ENCODE peak calls at places on chromosomes 13 and 19, in seven cellular contexts. T is choroid plexus epithelial cell, N is endothelial cell, M is astrocyte of the cerebellum, E is LNCaP clone FGC, D is foreskin fibroblast, R is stomach. L is an unnamed sample.
A peak's percentile ranks its signal among the peaks of the same experiment; 100 is the strongest.

GRCh38 chr19:17458970-17459369 is 1.8 kb downstream of the NXNL1 start:
- DNase-seq in M (no peak), R (no peak), N (no peak), E (no peak), T (no peak), D (no peak), L (no peak)

GRCh38 chr19:45887311-45887710 is 1.4 kb upstream of the IRF2BP1 start:
- DNase-seq in M (no peak), T (no peak), R (no peak), N (no peak), D (no peak), E (no peak), L (no peak)

GRCh38 chr13:90717451-90717936 is 630.0 kb upstream of the MIR17HG start:
- DNase-seq in R (no peak), N (no peak), T (peak; percentile 87), M (peak; percentile 93), E (no peak), D (peak; percentile 28), L (no peak)

GRCh38 chr13:111881700-111882099 is 185.2 kb upstream of the SOX1 start:
- DNase-seq in T (no peak), D (no peak), R (no peak), M (no peak), N (no peak), E (no peak), L (no peak)

GRCh38 chr19:6887326-6887725 is at the start of gene ADGRE1:
- DNase-seq in M (no peak), D (no peak), R (no peak), T (no peak), N (no peak), E (no peak), L (no peak)

GRCh38 chr13:59391696-59392095 is 772.0 kb downstream of the DIAPH3 start:
- DNase-seq in M (peak; percentile 71), R (peak; percentile 42), N (peak; percentile 65), E (peak; percentile 14), D (peak; percentile 29), T (peak; percentile 90), L (peak; percentile 58)

GRCh38 chr13:97058896-97059295 is 64.6 kb upstream of the OXGR1 start:
- DNase-seq in E (no peak), T (peak; percentile 48), D (no peak), M (peak; percentile 16), R (no peak), N (no peak), L (no peak)

GRCh38 chr19:3458595-3459284 is 21.6 kb downstream of the SMIM24 start:
- DNase-seq in D (no peak), N (no peak), R (no peak), M (peak; percentile 42), T (peak; percentile 56), E (no peak), L (no peak)

GRCh38 chr19:45507864-45508680 is 793 bp downstream of the VASP start:
- DNase-seq in N (peak; percentile 70), E (no peak), D (no peak), M (no peak), T (no peak), R (peak; percentile 50), L (no peak)

GRCh38 chr13:27927444-27928352 is 7.9 kb downstream of the PDX1 start:
- DNase-seq in M (no peak), E (no peak), T (no peak), N (no peak), R (no peak), D (no peak), L (no peak)

GRCh38 chr13:44734204-44734707 is 158.1 kb upstream of the TSC22D1 start:
- DNase-seq in R (peak; percentile 91), M (no peak), N (no peak), T (peak; percentile 28), E (no peak), D (peak; percentile 49), L (no peak)

GRCh38 chr19:41376998-41377365 is 649 bp downstream of the TMEM91 start:
- DNase-seq in D (no peak), R (no peak), T (no peak), E (no peak), M (no peak), N (no peak), L (no peak)

GRCh38 chr13:99269627-99270252 is 11.6 kb upstream of the GPR18 start:
- DNase-seq in N (no peak), R (no peak), T (peak; percentile 87), D (peak; percentile 55), M (peak; percentile 49), E (no peak), L (no peak)

GRCh38 chr19:5953034-5953589 is 24.8 kb downstream of the RANBP3 start:
- DNase-seq in D (no peak), R (no peak), N (no peak), M (no peak), E (no peak), T (no peak), L (no peak)

GRCh38 chr13:19056355-19056880 is 125.2 kb downstream of the TUBA3C start:
- DNase-seq in R (no peak), T (no peak), E (no peak), M (no peak), D (no peak), N (no peak), L (no peak)

GRCh38 chr13:108728370-108728769 is 99.0 kb downstream of the MYO16 start:
- DNase-seq in T (no peak), R (no peak), M (no peak), E (no peak), D (no peak), N (peak; percentile 9), L (no peak)

GRCh38 chr19:37942516-37942902 is 35.5 kb downstream of the SIPA1L3 start:
- DNase-seq in E (no peak), T (no peak), D (no peak), M (no peak), R (peak; percentile 2), N (no peak), L (no peak)

GRCh38 chr13:99984463-99985242 is 3.1 kb downstream of the ZIC2 start:
- DNase-seq in N (peak; percentile 29), T (peak; percentile 63), R (no peak), E (no peak), D (no peak), M (no peak), L (no peak)

DNA sequence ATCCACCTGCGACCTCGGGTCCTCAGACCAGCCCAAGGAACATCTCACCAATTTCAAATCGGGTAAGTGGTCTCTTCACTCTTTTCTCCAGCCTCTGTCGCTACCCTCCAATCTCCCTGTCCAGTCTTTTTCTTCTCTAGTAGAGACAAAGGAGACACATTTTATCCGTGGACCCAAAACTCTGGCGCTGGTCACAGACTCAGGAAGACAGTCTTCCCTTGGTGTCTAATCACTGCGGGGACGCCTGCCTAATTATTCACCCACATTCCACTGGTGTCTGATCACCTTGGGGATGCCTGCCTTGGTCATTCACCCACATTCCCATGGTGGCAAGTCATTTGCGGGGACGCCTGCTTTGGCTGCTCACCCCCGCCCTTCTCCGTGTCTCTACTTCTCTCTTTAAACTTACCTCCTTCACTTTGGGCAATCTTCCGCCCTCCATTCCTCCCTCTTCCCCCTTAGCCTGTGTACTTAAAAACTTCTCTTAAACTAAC is 13.9 kb upstream of the OR10H1 start:
- DNase-seq in E (no peak), R (no peak), M (no peak), T (no peak), D (no peak), N (no peak), L (no peak)
- TF ChIP-seq CTCF in E (no peak), R (no peak), M (no peak), T (no peak), D (no peak), N (no peak), L (no peak)

DNA sequence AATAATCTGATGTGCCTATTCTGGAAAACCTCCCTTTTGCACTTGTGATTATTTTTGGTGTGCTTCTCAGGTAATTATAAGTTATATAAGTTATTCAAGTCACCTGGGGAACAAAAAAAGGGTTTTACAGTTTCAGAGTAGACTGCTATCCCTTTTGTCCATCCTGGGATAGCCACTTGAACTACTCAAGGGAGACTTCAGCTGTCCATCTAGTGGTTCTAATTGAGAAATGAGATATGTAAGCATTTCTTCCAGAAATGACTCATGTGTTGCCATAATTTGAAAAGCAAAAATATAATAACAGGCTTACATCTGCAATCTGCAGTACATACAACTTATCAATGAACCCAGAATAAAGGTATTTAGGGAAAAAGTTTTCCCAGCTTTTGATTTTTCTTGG is 20.4 kb downstream of the UBL3 start:
- DNase-seq in R (no peak), D (no peak), E (no peak), M (no peak), T (peak; percentile 28), N (no peak), L (no peak)
- TF ChIP-seq CTCF in R (no peak), D (no peak), E (no peak), M (no peak), T (no peak), N (no peak), L (no peak)

GRCh38 chr19:12872255-12872654 is 9.0 kb downstream of the DNASE2 start:
- DNase-seq in N (no peak), D (no peak), M (no peak), R (no peak), T (no peak), E (no peak), L (no peak)

GRCh38 chr19:12873891-12874745 is 7.1 kb downstream of the DNASE2 start:
- DNase-seq in M (no peak), D (no peak), E (no peak), R (no peak), N (no peak), T (no peak), L (no peak)

GRCh38 chr19:12871681-12872080 is 9.6 kb downstream of the DNASE2 start:
- DNase-seq in E (no peak), N (no peak), T (no peak), D (no peak), M (no peak), R (no peak), L (no peak)

GRCh38 chr19:12875086-12875485 is 6.2 kb downstream of the DNASE2 start:
- DNase-seq in E (no peak), T (no peak), D (no peak), N (no peak), M (no peak), R (no peak), L (no peak)

GRCh38 chr19:12872941-12873890 is 8.0 kb downstream of the DNASE2 start:
- DNase-seq in M (no peak), E (peak; percentile 94), D (no peak), R (peak; percentile 88), N (no peak), T (peak; percentile 62), L (no peak)
- TF ChIP-seq CTCF in M (no peak), E (peak; percentile 34), D (no peak), R (no peak), N (no peak), T (no peak), L (no peak)

GRCh38 chr13:94120878-94121277 is 358.6 kb downstream of the DCT start:
- DNase-seq in N (no peak), E (no peak), T (no peak), R (no peak), M (no peak), D (no peak), L (no peak)

GRCh38 chr13:94122300-94122699 is 357.2 kb downstream of the DCT start:
- DNase-seq in N (no peak), R (no peak), T (no peak), E (peak; percentile 95), D (no peak), M (no peak), L (no peak)

GRCh38 chr13:94121686-94122085 is 357.8 kb downstream of the DCT start:
- DNase-seq in R (no peak), N (no peak), D (peak; percentile 68), T (peak; percentile 88), M (peak; percentile 22), E (no peak), L (no peak)

GRCh38 chr13:94123543-94123942 is 355.9 kb downstream of the DCT start:
- DNase-seq in E (peak; percentile 72), D (no peak), T (no peak), N (no peak), R (no peak), M (no peak), L (no peak)

GRCh38 chr13:94119360-94119936 is 360.0 kb downstream of the DCT start:
- DNase-seq in M (no peak), T (no peak), R (peak; percentile 45), E (no peak), D (no peak), N (no peak), L (no peak)
- TF ChIP-seq CTCF in M (no peak), T (no peak), R (no peak), E (no peak), D (no peak), N (no peak), L (no peak)

L was measured in neural crest cell.